ENCODE peak calls at places on chromosomes 5 and 9, in seven cellular contexts. Z, M, N, Q, S, B and C are unnamed samples.

GRCh38 chr9:74355107-74355506 is 142.0 kb upstream of the RORB start:
- DNase-seq in Z (no peak), M (no peak), N (no peak), Q (no peak), S (no peak), B (no peak), C (no peak)

GRCh38 chr5:148730272-148730954 is 76.1 kb upstream of the HTR4 start:
- DNase-seq in Z (no peak), M (peak), N (peak), Q (no peak), S (no peak), B (no peak), C (no peak)

GRCh38 chr5:118791986-118792734 is 196.2 kb downstream of the DTWD2 start:
- DNase-seq in Z (no peak), M (peak), N (peak), Q (peak), S (no peak), B (no peak), C (no peak)

GRCh38 chr9:32954642-32955041 is 46.8 kb downstream of the APTX start:
- DNase-seq in Z (no peak), M (peak), N (no peak), Q (peak), S (no peak), B (no peak), C (no peak)

GRCh38 chr5:137034764-137035479 is 464.2 kb downstream of the SPOCK1 start:
- DNase-seq in Z (no peak), M (no peak), N (no peak), Q (no peak), S (no peak), B (no peak), C (no peak)

GRCh38 chr5:103243665-103244064 is 14.9 kb upstream of the MACIR start:
- DNase-seq in Z (no peak), M (peak), N (peak), Q (peak), S (no peak), B (no peak), C (no peak)

GRCh38 chr5:402615-403359 is 40.2 kb upstream of the EXOC3 start:
- DNase-seq in Z (no peak), M (peak), N (no peak), Q (no peak), S (no peak), B (no peak), C (no peak)

GRCh38 chr9:13568851-13569618 is 289.5 kb upstream of the MPDZ start:
- DNase-seq in Z (no peak), M (no peak), N (no peak), Q (no peak), S (no peak), B (peak), C (no peak)

GRCh38 chr5:106376522-106376921 is 1294.2 kb downstream of the EFNA5 start:
- DNase-seq in Z (no peak), M (peak), N (no peak), Q (peak), S (no peak), B (no peak), C (no peak)